ENCODE peak calls at places on chromosome 6, in four cellular contexts. M is fibroblast of lung, R is neural progenitor cell, Q is MM.1S. V is an unnamed sample. For H3K79me2, the result is how much of the 10 kb centered on the place peaks cover.

GRCh38 chr6:14858808-14859207 is 387.1 kb upstream of the JARID2 start:
- DNase-seq in M (no peak), R (no peak), Q (no peak), V (no peak)

GRCh38 chr6:14542670-14543366 is 425.2 kb downstream of the CD83 start:
- DNase-seq in M (peak), R (no peak), Q (no peak), V (no peak)

GRCh38 chr6:28648035-28648877 is 122.6 kb downstream of the GPX5 start:
- DNase-seq in M (peak), R (peak), Q (peak), V (peak)

GRCh38 chr6:11277275-11278206 is 45.1 kb upstream of the NEDD9 start:
- DNase-seq in M (peak), R (peak), Q (no peak), V (peak)

GRCh38 chr6:130761286-130761685 is 65.9 kb upstream of the SMLR1 start:
- DNase-seq in M (no peak), R (no peak), Q (no peak), V (no peak)

GRCh38 chr6:40543133-40543532 is 44.0 kb downstream of the LRFN2 start:
- DNase-seq in M (no peak), R (no peak), Q (no peak), V (no peak)

GRCh38 chr6:81451787-81452186 is 300.7 kb downstream of the TENT5A start:
- DNase-seq in M (peak), R (no peak), Q (no peak), V (peak)

GRCh38 chr6:166036321-166037105 is 131.1 kb downstream of the TBXT start:
- DNase-seq in M (no peak), R (no peak), Q (no peak), V (no peak)

GRCh38 chr6:155595264-155595663 is 139.6 kb upstream of the NOX3 start:
- DNase-seq in M (no peak), R (no peak), Q (no peak), V (no peak)

GRCh38 chr6:158766621-158767435 is 52.3 kb downstream of the EZR start:
- DNase-seq in M (peak), R (no peak), Q (no peak), V (no peak)

GRCh38 chr6:108592371-108593337 is 31.9 kb downstream of the FOXO3 start:
- DNase-seq in M (peak), R (peak), Q (peak), V (peak)

GRCh38 chr6:156883497-156884252 is 106.5 kb downstream of the ARID1B start:
- DNase-seq in M (peak), R (no peak), Q (peak), V (peak)

GRCh38 chr6:38346291-38347079 is 293.2 kb downstream of the BTBD9 start:
- DNase-seq in M (peak), R (no peak), Q (no peak), V (no peak)

GRCh38 chr6:106558364-106558763 is 70.9 kb downstream of the RTN4IP1 start:
- DNase-seq in M (no peak), R (no peak), Q (no peak), V (no peak)

GRCh38 chr6:33144373-33144772 is 47.9 kb downstream of the COL11A2 start:
- DNase-seq in M (no peak), R (no peak), Q (no peak), V (no peak)

GRCh38 chr6:112268011-112268410 is 13.6 kb upstream of the LAMA4 start:
- DNase-seq in M (no peak), R (no peak), Q (no peak), V (no peak)

GRCh38 chr6:142387997-142388815 is 86.4 kb downstream of the ADGRG6 start:
- DNase-seq in M (peak), R (peak), Q (no peak), V (no peak)

GRCh38 chr6:26342106-26342999 is 22.6 kb upstream of the BTN3A2 start:
- DNase-seq in M (peak), R (peak), Q (peak), V (no peak)

GRCh38 chr6:157779705-157780604 is 43.1 kb upstream of the SNX9 start:
- DNase-seq in M (peak), R (no peak), Q (no peak), V (no peak)

GRCh38 chr6:35209081-35209480 is 4.7 kb upstream of the SCUBE3 start:
- DNase-seq in M (no peak), R (no peak), Q (peak), V (no peak)

GRCh38 chr6:96157018-96157565 is 141.3 kb downstream of the FUT9 start:
- DNase-seq in M (no peak), R (no peak), Q (peak), V (no peak)

GRCh38 chr6:127120787-127121636 is 2.5 kb downstream of the RSPO3 start:
- DNase-seq in M (peak), R (peak), Q (peak), V (peak)

GRCh38 chr6:41707565-41708200 is 27.7 kb downstream of the TFEB start:
- DNase-seq in M (no peak), R (no peak), Q (no peak), V (no peak)

GRCh38 chr6:167836722-167837121 is 10.0 kb downstream of the AFDN start:
- DNase-seq in M (peak), R (no peak), Q (no peak), V (no peak)

GRCh38 chr6:87791029-87791428 is 89.0 kb upstream of the AKIRIN2 start:
- DNase-seq in M (peak), R (no peak), Q (no peak), V (no peak)

GRCh38 chr6:45548657-45549515 is 171.2 kb upstream of the SUPT3H start:
- DNase-seq in M (no peak), R (no peak), Q (peak), V (no peak)

GRCh38 chr6:142301421-142302391 is at the start of gene ADGRG6:
- DNase-seq in M (peak), R (peak), Q (peak), V (peak)

GRCh38 chr6:38117281-38117680 is 297.8 kb downstream of the ZFAND3 start:
- DNase-seq in M (no peak), R (no peak), Q (no peak), V (no peak)

GRCh38 chr6:167701010-167701409 is 125.7 kb upstream of the AFDN start:
- DNase-seq in M (no peak), R (no peak), Q (no peak), V (no peak)

GRCh38 chr6:379367-380181 is 12.0 kb upstream of the IRF4 start:
- DNase-seq in M (no peak), R (no peak), Q (no peak), V (peak)

GRCh38 chr6:47126647-47127339 is 84.7 kb upstream of the ADGRF1 start:
- DNase-seq in M (no peak), R (no peak), Q (no peak), V (peak)

GRCh38 chr6:33425668-33426577 is 6.1 kb downstream of the SYNGAP1 start:
- DNase-seq in M (peak), R (peak), Q (peak), V (peak)

GRCh38 chr6:92716638-92717037 is 702.7 kb downstream of the EPHA7 start:
- DNase-seq in M (no peak), R (no peak), Q (no peak), V (no peak)

GRCh38 chr6:112044856-112045255 is 9.0 kb upstream of the CCN6 start:
- DNase-seq in M (no peak), R (no peak), Q (no peak), V (peak)

GRCh38 chr6:145732788-145733187 is 2.5 kb downstream of the EPM2A start:
- DNase-seq in M (no peak), R (peak), Q (no peak), V (no peak)

GRCh38 chr6:53361549-53362031 is 12.8 kb upstream of the ELOVL5 start:
- DNase-seq in M (no peak), R (peak), Q (no peak), V (no peak)

GRCh38 chr6:37705239-37706051 is 7.8 kb upstream of the MDGA1 start:
- DNase-seq in M (peak), R (peak), Q (peak), V (peak)

GRCh38 chr6:87209812-87210211 is 54.4 kb downstream of the ZNF292 start:
- DNase-seq in M (no peak), R (no peak), Q (no peak), V (no peak)

DNA sequence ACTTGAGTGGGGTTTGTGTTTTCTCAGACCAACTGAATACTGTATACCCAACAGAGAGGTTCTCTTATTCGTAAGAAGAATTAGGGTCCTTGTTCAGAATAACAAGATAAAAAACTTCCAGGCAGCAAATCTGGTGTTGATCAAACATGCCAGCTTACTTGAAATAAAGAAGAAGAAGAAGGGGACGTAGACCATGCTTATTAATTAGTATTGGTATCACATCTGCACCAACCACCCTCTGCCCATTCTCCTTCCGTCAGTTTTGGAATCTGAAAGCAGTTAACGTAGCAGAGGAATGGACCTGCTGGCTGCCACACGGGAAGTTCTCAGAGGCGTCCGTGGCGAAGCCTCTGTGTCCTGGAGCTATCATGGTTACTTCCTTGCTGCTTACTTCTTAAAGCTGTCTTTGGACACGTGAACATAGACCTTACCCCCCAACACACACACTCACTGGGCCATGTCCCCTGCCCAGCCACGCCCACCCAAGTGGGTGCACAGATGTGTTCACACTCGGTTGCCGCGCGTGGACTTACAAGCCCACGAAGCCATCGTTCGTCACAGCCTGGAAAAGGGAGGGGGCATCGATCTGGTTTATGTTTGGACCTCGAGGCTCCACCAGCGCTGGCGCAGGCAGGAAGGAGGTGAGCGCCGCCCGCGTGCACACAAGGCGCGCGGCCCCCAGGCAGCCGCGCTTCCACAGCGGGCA is 4.1 kb upstream of the DLL1 start:
- DNase-seq in M (no peak), R (no peak), Q (no peak), V (no peak)
- TF ChIP-seq EZH2 in M (peak), R (no peak), Q (no peak), V (no peak)

DNA sequence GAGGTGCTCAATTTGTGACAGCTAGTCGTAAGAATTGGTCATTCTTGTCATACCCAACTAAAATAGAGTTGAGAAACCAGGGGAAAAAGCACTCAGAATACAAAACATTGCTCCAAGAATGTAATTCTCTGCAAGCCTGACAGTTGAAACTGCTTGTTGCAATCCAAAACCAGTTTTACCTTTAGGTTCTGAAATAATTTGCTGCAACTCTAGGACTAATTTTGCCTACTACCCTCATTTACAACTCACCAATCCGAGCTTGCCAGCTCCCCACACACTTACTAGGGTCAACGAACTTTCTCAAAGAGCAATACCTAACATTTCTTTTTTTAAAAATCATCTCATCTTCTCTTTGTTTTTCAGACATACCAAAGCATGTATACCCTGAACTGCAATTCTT is 29.7 kb downstream of the LIN28B start:
- DNase-seq in M (no peak), R (no peak), Q (no peak), V (no peak)
- H3K79me2 ChIP-seq in M (under half), R (half or more), Q (under half), V (under half)

DNA sequence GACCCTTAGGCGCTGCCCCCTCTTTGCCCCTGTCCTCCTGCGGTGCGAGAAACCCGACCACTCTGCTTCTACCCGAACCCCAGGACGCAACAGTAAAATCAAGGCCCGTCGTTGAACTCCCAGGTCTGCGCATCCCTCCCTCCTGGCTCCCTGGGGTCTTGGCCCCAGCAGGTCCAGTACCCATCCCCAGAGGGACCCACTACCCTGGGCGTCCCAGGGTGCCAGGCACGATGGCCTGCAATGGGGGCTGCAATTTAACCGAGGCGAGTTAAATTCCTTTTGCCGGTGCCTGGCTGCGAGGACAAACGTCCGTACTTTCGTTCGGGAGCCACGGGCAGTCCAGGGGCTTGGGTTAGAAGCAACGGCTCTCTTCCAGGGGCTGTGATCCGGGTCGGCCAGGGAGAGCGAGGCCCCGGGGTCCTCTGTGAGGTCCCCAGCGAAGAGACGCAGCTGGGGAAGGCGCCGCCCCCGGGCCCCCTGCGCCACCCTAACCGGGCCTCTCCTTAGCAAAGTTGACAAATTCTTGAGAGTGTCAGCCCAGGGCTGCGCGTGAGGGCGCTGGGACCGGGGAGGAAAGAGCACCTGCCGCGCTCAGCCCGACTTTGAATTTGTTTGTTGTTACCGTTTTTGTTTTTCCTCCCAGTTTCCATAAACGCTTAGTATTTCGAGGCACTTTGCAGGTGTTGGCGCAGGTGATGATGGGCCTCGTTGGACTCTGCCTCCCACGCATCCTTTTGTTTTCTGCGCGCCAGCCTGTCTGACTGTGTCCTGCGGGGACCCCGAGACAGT is 6.1 kb downstream of the OLIG3 start:
- DNase-seq in M (no peak), R (peak), Q (no peak), V (no peak)
- TF ChIP-seq EZH2 in M (peak), R (peak), Q (no peak), V (no peak)

DNA sequence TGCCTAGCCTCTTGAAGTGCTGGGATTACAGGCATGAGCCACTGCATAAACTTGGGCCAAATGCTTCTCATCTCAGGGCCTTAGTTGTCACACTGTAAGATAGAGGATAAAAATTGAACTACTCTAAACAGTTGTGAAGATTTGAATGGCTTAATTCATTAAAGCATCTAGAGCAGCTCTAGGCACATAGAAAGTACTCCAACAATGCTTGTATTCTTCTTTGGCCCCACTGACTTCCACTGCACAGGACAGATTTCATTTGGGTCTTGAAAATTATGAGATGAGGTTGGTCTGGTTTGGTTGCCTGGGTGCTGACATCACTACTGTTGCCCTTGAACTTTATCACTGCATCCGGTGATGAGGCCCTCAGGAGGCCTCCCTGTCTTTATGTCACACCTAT is 10.0 kb upstream of the HBS1L start:
- DNase-seq in M (no peak), R (no peak), Q (no peak), V (no peak)
- H3K79me2 ChIP-seq in M (under half), R (under half), Q (under half), V (under half)

DNA sequence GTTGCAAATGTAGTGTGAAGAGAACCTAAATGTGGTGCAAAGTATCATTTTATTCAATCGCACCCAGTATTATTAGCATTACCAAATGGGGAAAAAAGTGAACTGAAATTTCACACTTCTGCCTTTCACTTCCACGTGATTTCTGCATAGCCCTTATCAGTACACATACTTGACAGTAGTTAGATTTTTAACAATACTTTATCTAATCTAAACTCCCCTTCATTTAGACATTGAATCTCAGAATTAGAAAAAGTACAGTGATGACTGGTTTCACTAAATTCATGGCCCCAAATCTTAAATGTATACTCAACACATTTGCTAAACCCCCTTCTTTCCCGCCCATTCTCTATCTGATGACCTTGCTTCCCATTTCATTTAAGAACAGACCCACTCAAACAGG is 14.3 kb downstream of the STX7 start:
- DNase-seq in M (no peak), R (no peak), Q (no peak), V (no peak)
- TF ChIP-seq EZH2 in M (no peak), R (no peak), Q (no peak), V (no peak)

DNA sequence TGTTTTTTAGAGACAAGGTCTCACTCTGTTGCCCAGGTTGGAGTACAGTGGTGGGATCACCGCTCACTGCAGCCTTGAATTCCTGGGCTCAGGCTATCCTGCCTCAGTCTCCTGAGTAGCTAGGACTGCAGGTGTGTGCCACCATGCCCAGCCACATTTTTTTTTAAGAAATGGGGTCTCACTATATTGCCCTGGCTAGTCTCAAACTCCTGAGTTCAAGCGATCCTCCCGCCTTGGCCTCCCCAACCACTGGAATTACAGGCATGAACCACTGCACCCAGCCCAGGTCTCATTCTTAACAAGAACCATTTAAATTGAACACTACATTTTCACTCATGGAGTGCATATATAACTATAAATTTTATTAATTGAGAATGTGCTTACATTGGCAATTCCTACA is 20.5 kb downstream of the RPF2 start:
- DNase-seq in M (no peak), R (no peak), Q (no peak), V (no peak)
- H3K79me2 ChIP-seq in M (under half), R (under half), Q (under half), V (under half)

GRCh38 chr6:128186724-128187123 is 285.9 kb upstream of the THEMIS start:
- DNase-seq in M (peak), R (no peak), Q (no peak), V (no peak)
- TF ChIP-seq EZH2 in M (no peak), R (no peak), Q (no peak), V (no peak)

V was measured in PC-9.